ENCODE peak calls at places on chromosomes 4 and X, in ten cellular contexts. V is T-helper 22 cell, A is nucleus accumbens, O is smooth muscle cell of the brain vasculature, R is T follicular helper cell, Y is fibroblast of pulmonary artery, U is GM10248, G is MM.1S, T is EL, Q is ovary. S is an unnamed sample.

GRCh38 chr4:181647396-181648107 is 595.6 kb upstream of the TENM3 start:
- DNase-seq in A (no peak), U (no peak), R (no peak), Y (peak), Q (no peak), O (no peak), V (no peak), G (no peak), T (peak), S (no peak)

GRCh38 chr4:186953601-186954260 is 230.1 kb upstream of the FAT1 start:
- DNase-seq in Y (no peak), T (peak), A (no peak), Q (no peak), V (no peak), U (no peak), R (no peak), O (no peak), G (no peak), S (no peak)

GRCh38 chr4:6733358-6734164 is 17.6 kb downstream of the BLOC1S4 start:
- DNase-seq in G (no peak), T (no peak), Y (no peak), R (no peak), U (no peak), V (no peak), A (no peak), O (no peak), Q (no peak), S (no peak)

GRCh38 chr4:94000559-94000958 is 172.0 kb downstream of the ATOH1 start:
- DNase-seq in V (no peak), A (no peak), G (no peak), Y (no peak), R (no peak), O (no peak), U (no peak), T (no peak), Q (no peak), S (no peak)

GRCh38 chr4:1204828-1205591 is 32.6 kb upstream of the SPON2 start:
- DNase-seq in U (no peak), V (no peak), Y (no peak), T (no peak), G (no peak), O (no peak), A (no peak), Q (no peak), R (no peak), S (peak)

GRCh38 chrX:10447577-10448214 is 172.7 kb downstream of the MID1 start:
- DNase-seq in Y (peak), G (no peak), Q (no peak), A (no peak), R (no peak), T (peak), V (no peak), U (no peak), O (no peak), S (no peak)

GRCh38 chr4:175891863-175892262 is 79.8 kb upstream of the GPM6A start:
- DNase-seq in R (no peak), A (no peak), U (peak), G (peak), V (no peak), O (peak), Q (no peak), Y (peak), T (peak), S (no peak)

GRCh38 chr4:171067422-171067821 is 745.8 kb upstream of the GALNTL6 start:
- DNase-seq in R (no peak), T (no peak), Q (no peak), Y (no peak), U (no peak), O (no peak), V (no peak), G (peak), A (no peak), S (no peak)

GRCh38 chr4:1169691-1170096 is 2.7 kb downstream of the SPON2 start:
- DNase-seq in U (peak), Q (no peak), A (no peak), Y (no peak), G (no peak), T (no peak), V (no peak), O (no peak), R (no peak), S (no peak)

GRCh38 chr4:94559351-94559806 is 107.6 kb downstream of the PDLIM5 start:
- DNase-seq in G (no peak), A (no peak), R (no peak), O (no peak), U (no peak), Y (no peak), Q (no peak), T (no peak), V (no peak), S (no peak)

GRCh38 chr4:3868146-3868840 is 102.1 kb downstream of the ADRA2C start:
- DNase-seq in Y (no peak), A (no peak), G (peak), T (peak), O (no peak), V (no peak), Q (no peak), U (no peak), R (no peak), S (no peak)

GRCh38 chr4:121989715-121990114 is 37.9 kb upstream of the TRPC3 start:
- DNase-seq in T (no peak), G (no peak), V (no peak), U (no peak), Q (no peak), Y (peak), O (no peak), A (no peak), R (no peak), S (no peak)

GRCh38 chrX:8629871-8630270 is 102.1 kb downstream of the ANOS1 start:
- DNase-seq in Y (peak), A (no peak), V (no peak), T (peak), O (no peak), Q (no peak), G (no peak), R (no peak), U (no peak), S (no peak)

GRCh38 chr4:94523033-94523590 is 71.4 kb downstream of the PDLIM5 start:
- DNase-seq in U (no peak), A (no peak), Y (peak), Q (no peak), V (no peak), R (no peak), O (no peak), T (no peak), G (no peak), S (no peak)

GRCh38 chr4:136392576-136392975 is 1139.7 kb downstream of the PCDH18 start:
- DNase-seq in A (no peak), V (no peak), R (no peak), Q (no peak), T (peak), O (no peak), Y (peak), U (no peak), G (no peak), S (no peak)

GRCh38 chr4:7854211-7854610 is 85.5 kb downstream of the AFAP1 start:
- DNase-seq in U (no peak), T (no peak), G (no peak), R (no peak), Q (no peak), V (no peak), O (no peak), A (no peak), Y (no peak), S (no peak)

GRCh38 chr4:14379148-14379547 is 623.1 kb upstream of the CPEB2 start:
- DNase-seq in O (no peak), A (no peak), U (no peak), Q (no peak), R (no peak), G (no peak), Y (no peak), T (peak), V (no peak), S (no peak)

GRCh38 chr4:129223955-129224354 is 128.0 kb downstream of the C4orf33 start:
- DNase-seq in R (no peak), G (no peak), O (peak), Q (no peak), U (no peak), V (no peak), A (no peak), T (peak), Y (no peak), S (no peak)

GRCh38 chr4:2458546-2459491 is 10.1 kb upstream of the RNF4 start:
- DNase-seq in R (no peak), G (no peak), A (no peak), Q (no peak), U (no peak), O (no peak), Y (no peak), V (no peak), T (no peak), S (no peak)

GRCh38 chrX:106378616-106379015 is 210.5 kb downstream of the PWWP3B start:
- DNase-seq in T (no peak), Q (no peak), Y (no peak), V (no peak), O (no peak), A (no peak), G (peak), U (no peak), R (no peak), S (no peak)

GRCh38 chrX:139930923-139931645 is 1.8 kb downstream of the ATP11C start:
- DNase-seq in T (peak), Y (peak), Q (peak), V (no peak), O (no peak), R (no peak), G (peak), A (peak), U (peak), S (no peak)

GRCh38 chr4:5412296-5412695 is 296.1 kb downstream of the EVC2 start:
- DNase-seq in Q (no peak), A (no peak), T (no peak), R (no peak), U (no peak), V (no peak), Y (no peak), O (no peak), G (no peak), S (peak)

GRCh38 chr4:156060661-156061060 is 107.0 kb upstream of the CTSO start:
- DNase-seq in G (no peak), Y (no peak), A (no peak), Q (no peak), O (no peak), V (no peak), U (no peak), R (no peak), T (no peak), S (no peak)

GRCh38 chr4:83011779-83012630 is 1.4 kb upstream of the LIN54 start:
- DNase-seq in Q (peak), Y (no peak), T (peak), O (no peak), V (no peak), G (peak), A (peak), R (no peak), U (peak), S (no peak)

GRCh38 chrX:154046262-154046771 is 26.6 kb upstream of the IRAK1 start:
- DNase-seq in Y (peak), G (no peak), Q (peak), O (peak), A (no peak), R (no peak), U (no peak), T (peak), V (no peak), S (no peak)

GRCh38 chr4:105426187-105426897 is 47.5 kb downstream of the PPA2 start:
- DNase-seq in O (no peak), Q (no peak), U (no peak), R (no peak), T (no peak), G (no peak), V (no peak), A (no peak), Y (no peak), S (no peak)

GRCh38 chrX:69210513-69211065 is 45.3 kb upstream of the PJA1 start:
- DNase-seq in T (no peak), A (no peak), O (no peak), R (no peak), V (no peak), U (no peak), Y (no peak), G (no peak), Q (no peak), S (no peak)

GRCh38 chrX:151178746-151179145 is 2.4 kb downstream of the GPR50 start:
- DNase-seq in Q (no peak), O (no peak), G (no peak), A (no peak), U (no peak), T (no peak), R (no peak), Y (no peak), V (no peak), S (no peak)

GRCh38 chrX:118448273-118448783 is 47.3 kb upstream of the DOCK11 start:
- DNase-seq in G (peak), U (no peak), V (no peak), T (peak), R (no peak), Q (no peak), A (no peak), Y (no peak), O (no peak), S (no peak)

GRCh38 chr4:37770016-37770415 is 56.5 kb upstream of the PGM2 start:
- DNase-seq in G (no peak), R (no peak), T (peak), A (no peak), Q (no peak), V (no peak), U (no peak), Y (peak), O (no peak), S (no peak)

GRCh38 chr4:130722370-130722769 is 1626.4 kb downstream of the C4orf33 start:
- DNase-seq in Y (no peak), A (no peak), T (no peak), V (no peak), O (no peak), G (no peak), Q (no peak), R (no peak), U (no peak), S (no peak)

GRCh38 chr4:56704074-56704473 is 23.0 kb upstream of the HOPX start:
- DNase-seq in T (no peak), O (no peak), Q (no peak), V (no peak), A (no peak), G (no peak), Y (no peak), U (no peak), R (no peak), S (no peak)

GRCh38 chrX:16712825-16713155 is 321 bp upstream of the CTPS2 start:
- DNase-seq in T (no peak), O (no peak), R (no peak), V (no peak), U (no peak), Q (no peak), A (no peak), Y (no peak), G (no peak), S (no peak)

GRCh38 chr4:172411180-172411579 is 598.0 kb downstream of the GALNTL6 start:
- DNase-seq in A (no peak), V (no peak), T (no peak), G (no peak), R (no peak), O (no peak), Q (no peak), Y (no peak), U (no peak), S (no peak)

GRCh38 chr4:123856689-123857545 is 460.3 kb downstream of the SPRY1 start:
- DNase-seq in G (no peak), R (no peak), T (peak), Q (peak), U (no peak), A (no peak), Y (peak), O (peak), V (no peak), S (no peak)

GRCh38 chrX:123084797-123085196 is 99.3 kb upstream of the GRIA3 start:
- DNase-seq in V (no peak), Q (no peak), T (peak), R (no peak), A (no peak), Y (peak), O (no peak), G (no peak), U (no peak), S (no peak)